ENCODE peak calls at places on chromosome 19, in six cellular contexts. R is B cell, Z is OCI-LY7, J is fibroblast of the aortic adventitia, U is uterus, Y is renal cortical epithelial cell. K is an unnamed sample.

GRCh38 chr19:50703915-50704548 is 15.6 kb downstream of the SHANK1 start:
- DNase-seq in R (no peak), Z (no peak), J (no peak), U (no peak), Y (no peak), K (no peak)

GRCh38 chr19:35042954-35043604 is 1.6 kb downstream of the HPN start:
- DNase-seq in R (no peak), Z (no peak), J (no peak), U (no peak), Y (no peak), K (no peak)

GRCh38 chr19:15379996-15380647 is 535 bp upstream of the AKAP8 start:
- DNase-seq in R (no peak), Z (peak), J (peak), U (peak), Y (peak), K (peak)

GRCh38 chr19:8611890-8612806 is 1.6 kb upstream of the ADAMTS10 start:
- DNase-seq in R (no peak), Z (no peak), J (peak), U (peak), Y (peak), K (peak)

GRCh38 chr19:47848871-47849473 is 10.1 kb upstream of the TPRX2 start:
- DNase-seq in R (no peak), Z (no peak), J (no peak), U (no peak), Y (no peak), K (no peak)

GRCh38 chr19:19602136-19602712 is 16.3 kb downstream of the PBX4 start:
- DNase-seq in R (no peak), Z (no peak), J (no peak), U (no peak), Y (no peak), K (no peak)

GRCh38 chr19:1492474-1493006 is 1.6 kb downstream of the REEP6 start:
- DNase-seq in R (no peak), Z (no peak), J (no peak), U (no peak), Y (peak), K (no peak)

GRCh38 chr19:1276620-1277007 is 1.3 kb downstream of the FAM174C start:
- DNase-seq in R (no peak), Z (peak), J (no peak), U (no peak), Y (no peak), K (no peak)

GRCh38 chr19:18543814-18544475 is 572 bp upstream of the FKBP8 start:
- DNase-seq in R (peak), Z (peak), J (peak), U (peak), Y (peak), K (peak)

GRCh38 chr19:43934055-43934984 is 762 bp downstream of the ZNF45 start:
- DNase-seq in R (no peak), Z (no peak), J (peak), U (no peak), Y (peak), K (no peak)